ENCODE peak calls at places on chromosomes 12 and 14, in nine cellular contexts. J is left lung, P is BE2C, G is neural progenitor cell, U is A549, B is prostate gland, Z is colonic mucosa, F is GM12865, N is AG09309. V is an unnamed sample.

GRCh38 chr14:78259831-78260230 is 89.7 kb downstream of the NRXN3 start:
- DNase-seq in J (no peak), P (no peak), G (no peak), U (no peak), B (no peak), Z (no peak), F (no peak), N (no peak), V (no peak)

GRCh38 chr14:33699300-33699699 is 251.6 kb downstream of the EGLN3 start:
- DNase-seq in J (no peak), P (no peak), G (no peak), U (no peak), B (no peak), Z (no peak), F (no peak), N (no peak), V (no peak)

GRCh38 chr14:22819191-22819988 is 4.2 kb upstream of the SLC7A7 start:
- DNase-seq in J (no peak), P (no peak), G (no peak), U (peak), B (no peak), Z (peak), F (peak), N (no peak), V (no peak)

GRCh38 chr12:98227162-98227561 is 288.2 kb upstream of the TMPO start:
- DNase-seq in J (no peak), P (no peak), G (peak), U (peak), B (no peak), Z (no peak), F (peak), N (no peak), V (peak)

GRCh38 chr14:41457393-41457792 is 149.3 kb upstream of the LRFN5 start:
- DNase-seq in J (no peak), P (no peak), G (no peak), U (no peak), B (no peak), Z (no peak), F (no peak), N (no peak), V (no peak)

GRCh38 chr12:16492240-16492639 is 113.7 kb downstream of the LMO3 start:
- DNase-seq in J (no peak), P (no peak), G (peak), U (peak), B (no peak), Z (no peak), F (peak), N (no peak), V (peak)

GRCh38 chr14:96940009-96940408 is 142.8 kb downstream of the VRK1 start:
- DNase-seq in J (no peak), P (no peak), G (peak), U (no peak), B (no peak), Z (no peak), F (peak), N (no peak), V (no peak)

GRCh38 chr12:28870839-28871440 is 278.1 kb upstream of the FAR2 start:
- DNase-seq in J (no peak), P (no peak), G (no peak), U (peak), B (no peak), Z (no peak), F (no peak), N (no peak), V (no peak)

GRCh38 chr12:124594851-124595250 is 27.4 kb upstream of the NCOR2 start:
- DNase-seq in J (no peak), P (no peak), G (no peak), U (no peak), B (no peak), Z (no peak), F (no peak), N (no peak), V (no peak)

GRCh38 chr14:89221109-89221508 is 195.9 kb downstream of the FOXN3 start:
- DNase-seq in J (no peak), P (no peak), G (no peak), U (peak), B (no peak), Z (no peak), F (no peak), N (peak), V (peak)

GRCh38 chr14:36672095-36672494 is 10.4 kb downstream of the PAX9 start:
- DNase-seq in J (no peak), P (no peak), G (no peak), U (no peak), B (no peak), Z (no peak), F (no peak), N (no peak), V (no peak)

GRCh38 chr14:101465795-101466448 is 95.4 kb upstream of the DIO3 start:
- DNase-seq in J (no peak), P (no peak), G (no peak), U (no peak), B (no peak), Z (no peak), F (no peak), N (no peak), V (no peak)

GRCh38 chr12:92696240-92696639 is 6.5 kb upstream of the PLEKHG7 start:
- DNase-seq in J (no peak), P (no peak), G (no peak), U (no peak), B (no peak), Z (peak), F (no peak), N (peak), V (no peak)

GRCh38 chr12:50771409-50771808 is 7.5 kb downstream of the ATF1 start:
- DNase-seq in J (no peak), P (no peak), G (no peak), U (no peak), B (no peak), Z (no peak), F (no peak), N (no peak), V (no peak)

GRCh38 chr14:68384881-68385280 is 408.0 kb downstream of the ZFP36L1 start:
- DNase-seq in J (no peak), P (no peak), G (no peak), U (no peak), B (no peak), Z (no peak), F (no peak), N (no peak), V (no peak)

GRCh38 chr12:104478396-104479140 is 21.8 kb downstream of the CHST11 start:
- DNase-seq in J (no peak), P (no peak), G (no peak), U (no peak), B (no peak), Z (peak), F (peak), N (no peak), V (peak)

GRCh38 chr12:13962699-13963098 is 18.7 kb downstream of the GRIN2B start:
- DNase-seq in J (no peak), P (peak), G (peak), U (peak), B (no peak), Z (no peak), F (peak), N (no peak), V (peak)

GRCh38 chr14:96629082-96629481 is 126.9 kb downstream of the PAPOLA start:
- DNase-seq in J (no peak), P (no peak), G (no peak), U (no peak), B (no peak), Z (no peak), F (no peak), N (no peak), V (no peak)

GRCh38 chr14:52950410-52950897 is 396 bp downstream of the FERMT2 start:
- DNase-seq in J (peak), P (peak), G (peak), U (peak), B (peak), Z (peak), F (peak), N (no peak), V (no peak)

GRCh38 chr14:101475468-101476257 is 85.6 kb upstream of the DIO3 start:
- DNase-seq in J (no peak), P (no peak), G (no peak), U (peak), B (no peak), Z (peak), F (no peak), N (peak), V (no peak)

GRCh38 chr14:23405096-23405495 is 3.0 kb downstream of the MYH6 start:
- DNase-seq in J (peak), P (no peak), G (no peak), U (no peak), B (no peak), Z (no peak), F (no peak), N (no peak), V (no peak)

GRCh38 chr12:58633479-58633878 is 286.8 kb downstream of the LRIG3 start:
- DNase-seq in J (no peak), P (no peak), G (no peak), U (no peak), B (no peak), Z (no peak), F (no peak), N (peak), V (peak)

GRCh38 chr12:117309276-117309885 is 52.0 kb downstream of the NOS1 start:
- DNase-seq in J (no peak), P (no peak), G (no peak), U (no peak), B (no peak), Z (no peak), F (no peak), N (no peak), V (no peak)

GRCh38 chr14:101851716-101852395 is 90.3 kb downstream of the PPP2R5C start:
- DNase-seq in J (no peak), P (no peak), G (no peak), U (no peak), B (no peak), Z (no peak), F (no peak), N (no peak), V (no peak)

GRCh38 chr12:53739285-53740129 is 12.3 kb upstream of the CALCOCO1 start:
- DNase-seq in J (no peak), P (no peak), G (no peak), U (no peak), B (no peak), Z (no peak), F (no peak), N (no peak), V (no peak)

GRCh38 chr12:104722541-104723534 is 235.3 kb downstream of the SLC41A2 start:
- DNase-seq in J (no peak), P (peak), G (peak), U (no peak), B (no peak), Z (no peak), F (peak), N (no peak), V (no peak)

GRCh38 chr12:62865090-62865489 is 69.9 kb downstream of the PPM1H start:
- DNase-seq in J (no peak), P (no peak), G (no peak), U (no peak), B (no peak), Z (no peak), F (no peak), N (no peak), V (no peak)

GRCh38 chr12:27236498-27236897 is 7.6 kb upstream of the STK38L start:
- DNase-seq in J (no peak), P (no peak), G (no peak), U (no peak), B (no peak), Z (peak), F (peak), N (no peak), V (no peak)

GRCh38 chr14:54123836-54124235 is 167.2 kb upstream of the BMP4 start:
- DNase-seq in J (no peak), P (no peak), G (no peak), U (no peak), B (no peak), Z (no peak), F (no peak), N (no peak), V (no peak)

GRCh38 chr14:103501041-103501870 is 21.4 kb downstream of the CKB start:
- DNase-seq in J (no peak), P (no peak), G (no peak), U (no peak), B (no peak), Z (no peak), F (no peak), N (no peak), V (no peak)

GRCh38 chr12:47832263-47832933 is 12.7 kb upstream of the HDAC7 start:
- DNase-seq in J (no peak), P (no peak), G (no peak), U (no peak), B (no peak), Z (no peak), F (no peak), N (no peak), V (no peak)
- H3K4me3 ChIP-seq in J (no peak), P (no peak), G (no peak), U (no peak), B (no peak), Z (no peak), F (no peak), N (no peak), V (peak)

DNA sequence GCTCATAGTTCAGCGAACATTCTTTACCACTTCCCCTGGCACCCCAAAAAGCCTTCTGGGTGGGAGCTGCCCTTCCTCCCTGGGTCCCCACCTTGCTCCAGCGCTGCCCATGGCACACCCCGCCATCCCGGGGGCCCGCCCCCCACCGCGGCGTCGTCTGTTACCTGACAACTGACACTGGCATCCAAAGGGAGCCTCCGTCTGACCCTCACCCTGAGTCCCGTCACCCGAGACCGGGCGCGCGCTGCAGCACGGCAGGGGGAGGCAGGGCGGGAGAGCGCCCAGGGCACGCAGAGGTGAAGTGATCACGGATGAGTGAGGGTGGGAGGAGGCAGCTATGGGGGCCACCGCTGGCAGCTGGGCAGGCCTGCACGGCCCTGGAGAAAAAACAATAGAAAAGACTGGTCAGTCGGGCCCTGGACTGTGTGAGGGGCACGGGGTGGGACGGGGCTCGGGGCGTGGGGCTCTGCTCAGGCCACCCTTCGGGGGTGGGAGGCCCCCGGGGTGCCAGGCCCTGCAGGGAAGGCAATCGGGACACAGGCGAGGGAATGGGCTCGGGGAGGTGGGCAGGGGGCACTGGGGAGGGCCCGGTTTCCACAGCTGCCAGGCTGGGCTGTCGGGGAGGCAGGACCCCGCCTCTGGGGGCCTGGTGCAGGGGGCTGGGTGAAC is 40.7 kb downstream of the BCL11B start:
- DNase-seq in J (no peak), P (no peak), G (peak), U (no peak), B (no peak), Z (no peak), F (no peak), N (no peak), V (no peak)
- H3K4me3 ChIP-seq in J (no peak), P (no peak), G (peak), U (no peak), B (no peak), Z (no peak), F (no peak), N (no peak), V (no peak)

GRCh38 chr14:65092340-65092739 is 10.0 kb downstream of the MAX start:
- DNase-seq in J (no peak), P (no peak), G (no peak), U (no peak), B (no peak), Z (no peak), F (no peak), N (no peak), V (no peak)

GRCh38 chr14:65095633-65096205 is 6.6 kb downstream of the MAX start:
- DNase-seq in J (no peak), P (peak), G (no peak), U (no peak), B (peak), Z (peak), F (no peak), N (peak), V (no peak)

GRCh38 chr14:65098586-65098985 is 3.7 kb downstream of the MAX start:
- DNase-seq in J (no peak), P (no peak), G (no peak), U (no peak), B (no peak), Z (no peak), F (peak), N (no peak), V (peak)

GRCh38 chr14:65100905-65101541 is 1.3 kb downstream of the MAX start:
- DNase-seq in J (no peak), P (no peak), G (no peak), U (no peak), B (no peak), Z (no peak), F (no peak), N (no peak), V (peak)

GRCh38 chr14:65096323-65097089 is 5.8 kb downstream of the MAX start:
- DNase-seq in J (no peak), P (peak), G (no peak), U (no peak), B (no peak), Z (peak), F (no peak), N (no peak), V (peak)
- H3K4me3 ChIP-seq in J (no peak), P (no peak), G (no peak), U (no peak), B (no peak), Z (no peak), F (no peak), N (no peak), V (no peak)

GRCh38 chr12:6951551-6952120 is 480 bp downstream of the PTPN6 start:
- DNase-seq in J (no peak), P (no peak), G (no peak), U (no peak), B (no peak), Z (no peak), F (no peak), N (no peak), V (no peak)
- H3K4me3 ChIP-seq in J (peak), P (no peak), G (no peak), U (no peak), B (peak), Z (peak), F (peak), N (no peak), V (peak)

GRCh38 chr14:64708148-64709004 is 4.2 kb downstream of the PLEKHG3 start:
- DNase-seq in J (peak), P (peak), G (peak), U (peak), B (no peak), Z (peak), F (no peak), N (no peak), V (peak)

GRCh38 chr14:64705406-64706118 is 1.3 kb downstream of the PLEKHG3 start:
- DNase-seq in J (no peak), P (peak), G (peak), U (no peak), B (peak), Z (peak), F (no peak), N (no peak), V (no peak)

GRCh38 chr14:64707661-64708060 is 3.4 kb downstream of the PLEKHG3 start:
- DNase-seq in J (no peak), P (peak), G (no peak), U (peak), B (no peak), Z (no peak), F (no peak), N (peak), V (no peak)

GRCh38 chr14:64706119-64706465 is 1.9 kb downstream of the PLEKHG3 start:
- DNase-seq in J (no peak), P (peak), G (no peak), U (no peak), B (no peak), Z (no peak), F (no peak), N (no peak), V (no peak)

DNA sequence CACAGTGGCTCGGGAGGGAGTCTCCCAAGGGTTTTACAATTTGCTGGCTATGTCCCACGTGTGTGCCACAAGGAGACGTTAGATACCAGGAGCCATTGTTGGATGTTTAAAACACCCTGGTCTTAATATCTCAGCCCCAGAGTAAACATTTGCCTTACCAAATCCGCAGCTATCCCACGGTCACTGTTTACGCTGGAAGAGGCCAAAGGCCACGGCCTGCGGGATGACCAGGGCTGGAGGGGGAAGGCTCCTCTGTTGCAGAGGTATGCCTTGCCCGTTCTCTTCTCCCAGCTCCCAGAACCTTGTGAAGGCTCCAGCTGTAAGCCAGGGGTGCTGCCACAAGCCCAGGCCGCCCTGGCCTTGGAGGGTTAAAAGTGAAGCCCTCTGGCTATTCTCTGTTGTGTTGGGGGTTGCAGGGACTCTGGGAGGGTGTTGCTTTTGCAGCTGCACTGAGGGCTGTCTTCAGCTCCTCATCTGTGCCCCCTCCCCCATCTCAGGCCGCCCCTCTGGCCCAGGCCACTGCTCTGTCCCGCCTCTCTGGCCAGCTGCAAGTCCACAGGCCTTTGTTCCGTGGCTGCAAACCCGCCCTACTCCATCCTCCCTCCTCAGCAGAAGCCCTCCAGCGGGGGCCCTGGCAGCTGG is 2.4 kb downstream of the PLEKHG3 start:
- DNase-seq in J (peak), P (peak), G (peak), U (peak), B (no peak), Z (no peak), F (no peak), N (no peak), V (no peak)
- H3K4me3 ChIP-seq in J (no peak), P (no peak), G (peak), U (peak), B (no peak), Z (no peak), F (no peak), N (no peak), V (no peak)